ENCODE peak calls at places on chromosomes 16 and 17, in ten cellular contexts. One of them, this sample, is unnamed.

GRCh38 chr16:57941016-57941656 is 29.8 kb downstream of the CNGB1 start:
- DNase-seq in A549: no peak
- DNase-seq in breast epithelium: peak
- DNase-seq in ovary: no peak
- DNase-seq in uterus: no peak
- DNase-seq in IMR-90: no peak
- DNase-seq in prostate gland: peak
- DNase-seq in HCT116: no peak
- DNase-seq in Peyer's patch: no peak
- DNase-seq in sigmoid colon: no peak
- DNase-seq in this sample: no peak

GRCh38 chr16:70375636-70376611 is 29.2 kb downstream of the DDX19A start:
- DNase-seq in A549: no peak
- DNase-seq in breast epithelium: no peak
- DNase-seq in ovary: no peak
- DNase-seq in uterus: no peak
- DNase-seq in IMR-90: no peak
- DNase-seq in prostate gland: no peak
- DNase-seq in HCT116: no peak
- DNase-seq in Peyer's patch: no peak
- DNase-seq in sigmoid colon: no peak
- DNase-seq in this sample: no peak

GRCh38 chr16:88882358-88883030 is 16.0 kb upstream of the PABPN1L start:
- DNase-seq in A549: peak
- DNase-seq in breast epithelium: no peak
- DNase-seq in ovary: no peak
- DNase-seq in uterus: no peak
- DNase-seq in IMR-90: no peak
- DNase-seq in prostate gland: no peak
- DNase-seq in HCT116: peak
- DNase-seq in Peyer's patch: peak
- DNase-seq in sigmoid colon: no peak
- DNase-seq in this sample: no peak

GRCh38 chr16:5056347-5056746 is 9.4 kb downstream of the C16orf89 start:
- DNase-seq in A549: peak
- DNase-seq in breast epithelium: no peak
- DNase-seq in ovary: no peak
- DNase-seq in uterus: no peak
- DNase-seq in IMR-90: no peak
- DNase-seq in prostate gland: no peak
- DNase-seq in HCT116: peak
- DNase-seq in Peyer's patch: peak
- DNase-seq in sigmoid colon: no peak
- DNase-seq in this sample: no peak

GRCh38 chr17:66957951-66958579 is 6.4 kb upstream of the CACNG4 start:
- DNase-seq in A549: no peak
- DNase-seq in breast epithelium: peak
- DNase-seq in ovary: no peak
- DNase-seq in uterus: no peak
- DNase-seq in IMR-90: peak
- DNase-seq in prostate gland: peak
- DNase-seq in HCT116: no peak
- DNase-seq in Peyer's patch: no peak
- DNase-seq in sigmoid colon: no peak
- DNase-seq in this sample: no peak

GRCh38 chr17:45016237-45016636 is 35.2 kb downstream of the DCAKD start:
- DNase-seq in A549: no peak
- DNase-seq in breast epithelium: no peak
- DNase-seq in ovary: no peak
- DNase-seq in uterus: no peak
- DNase-seq in IMR-90: no peak
- DNase-seq in prostate gland: no peak
- DNase-seq in HCT116: no peak
- DNase-seq in Peyer's patch: no peak
- DNase-seq in sigmoid colon: no peak
- DNase-seq in this sample: no peak

GRCh38 chr17:36913132-36913531 is 24.1 kb upstream of the LHX1 start:
- DNase-seq in A549: no peak
- DNase-seq in breast epithelium: no peak
- DNase-seq in ovary: no peak
- DNase-seq in uterus: no peak
- DNase-seq in IMR-90: no peak
- DNase-seq in prostate gland: no peak
- DNase-seq in HCT116: no peak
- DNase-seq in Peyer's patch: no peak
- DNase-seq in sigmoid colon: no peak
- DNase-seq in this sample: no peak

GRCh38 chr17:58352843-58353719 is 1.1 kb upstream of the SUPT4H1 start:
- DNase-seq in A549: no peak
- DNase-seq in breast epithelium: no peak
- DNase-seq in ovary: peak
- DNase-seq in uterus: no peak
- DNase-seq in IMR-90: peak
- DNase-seq in prostate gland: peak
- DNase-seq in HCT116: no peak
- DNase-seq in Peyer's patch: peak
- DNase-seq in sigmoid colon: peak
- DNase-seq in this sample: no peak

GRCh38 chr17:76528528-76529223 is 8.8 kb downstream of the CYGB start:
- DNase-seq in A549: no peak
- DNase-seq in breast epithelium: no peak
- DNase-seq in ovary: peak
- DNase-seq in uterus: peak
- DNase-seq in IMR-90: peak
- DNase-seq in prostate gland: no peak
- DNase-seq in HCT116: no peak
- DNase-seq in Peyer's patch: peak
- DNase-seq in sigmoid colon: no peak
- DNase-seq in this sample: no peak

GRCh38 chr16:70160388-70160787 is 13.2 kb upstream of the CLEC18C start:
- DNase-seq in A549: no peak
- DNase-seq in breast epithelium: no peak
- DNase-seq in ovary: no peak
- DNase-seq in uterus: no peak
- DNase-seq in IMR-90: no peak
- DNase-seq in prostate gland: peak
- DNase-seq in HCT116: no peak
- DNase-seq in Peyer's patch: no peak
- DNase-seq in sigmoid colon: no peak
- DNase-seq in this sample: no peak

GRCh38 chr17:73262676-73263642 is 1.3 kb upstream of the CPSF4L start:
- DNase-seq in A549: no peak
- DNase-seq in breast epithelium: no peak
- DNase-seq in ovary: no peak
- DNase-seq in uterus: no peak
- DNase-seq in IMR-90: no peak
- DNase-seq in prostate gland: peak
- DNase-seq in HCT116: no peak
- DNase-seq in Peyer's patch: no peak
- DNase-seq in sigmoid colon: peak
- DNase-seq in this sample: no peak

GRCh38 chr17:79027925-79028491 is 4.0 kb downstream of the C1QTNF1 start:
- DNase-seq in A549: no peak
- DNase-seq in breast epithelium: peak
- DNase-seq in ovary: peak
- DNase-seq in uterus: peak
- DNase-seq in IMR-90: no peak
- DNase-seq in prostate gland: no peak
- DNase-seq in HCT116: no peak
- DNase-seq in Peyer's patch: no peak
- DNase-seq in sigmoid colon: peak
- DNase-seq in this sample: peak

GRCh38 chr17:79024901-79025737 is 1.1 kb downstream of the C1QTNF1 start:
- DNase-seq in A549: no peak
- DNase-seq in breast epithelium: peak
- DNase-seq in ovary: no peak
- DNase-seq in uterus: no peak
- DNase-seq in IMR-90: no peak
- DNase-seq in prostate gland: peak
- DNase-seq in HCT116: no peak
- DNase-seq in Peyer's patch: no peak
- DNase-seq in sigmoid colon: peak
- DNase-seq in this sample: no peak

GRCh38 chr17:79028496-79029326 is 4.7 kb downstream of the C1QTNF1 start:
- DNase-seq in A549: no peak
- DNase-seq in breast epithelium: peak
- DNase-seq in ovary: peak
- DNase-seq in uterus: peak
- DNase-seq in IMR-90: no peak
- DNase-seq in prostate gland: no peak
- DNase-seq in HCT116: no peak
- DNase-seq in Peyer's patch: no peak
- DNase-seq in sigmoid colon: peak
- DNase-seq in this sample: no peak

GRCh38 chr17:79027274-79027924 is 3.4 kb downstream of the C1QTNF1 start:
- DNase-seq in A549: no peak
- DNase-seq in breast epithelium: peak
- DNase-seq in ovary: peak
- DNase-seq in uterus: peak
- DNase-seq in IMR-90: no peak
- DNase-seq in prostate gland: no peak
- DNase-seq in HCT116: no peak
- DNase-seq in Peyer's patch: no peak
- DNase-seq in sigmoid colon: peak
- DNase-seq in this sample: no peak

GRCh38 chr17:79026345-79027273 is 2.6 kb downstream of the C1QTNF1 start:
- DNase-seq in A549: peak
- DNase-seq in breast epithelium: peak
- DNase-seq in ovary: peak
- DNase-seq in uterus: no peak
- DNase-seq in IMR-90: peak
- DNase-seq in prostate gland: no peak
- DNase-seq in HCT116: peak
- DNase-seq in Peyer's patch: no peak
- DNase-seq in sigmoid colon: peak
- DNase-seq in this sample: peak
- TF ChIP-seq POLR2A in A549: no peak
- TF ChIP-seq POLR2A in breast epithelium: no peak
- TF ChIP-seq POLR2A in ovary: no peak
- TF ChIP-seq POLR2A in uterus: peak
- TF ChIP-seq POLR2A in IMR-90: no peak
- TF ChIP-seq POLR2A in prostate gland: no peak
- TF ChIP-seq POLR2A in HCT116: no peak
- TF ChIP-seq POLR2A in Peyer's patch: no peak
- TF ChIP-seq POLR2A in sigmoid colon: no peak
- TF ChIP-seq POLR2A in this sample: no peak

GRCh38 chr17:65503557-65503956 is 57.9 kb downstream of the AXIN2 start:
- DNase-seq in A549: no peak
- DNase-seq in breast epithelium: no peak
- DNase-seq in ovary: no peak
- DNase-seq in uterus: no peak
- DNase-seq in IMR-90: no peak
- DNase-seq in prostate gland: no peak
- DNase-seq in HCT116: no peak
- DNase-seq in Peyer's patch: no peak
- DNase-seq in sigmoid colon: peak
- DNase-seq in this sample: no peak
- TF ChIP-seq POLR2A in A549: no peak
- TF ChIP-seq POLR2A in breast epithelium: no peak
- TF ChIP-seq POLR2A in ovary: no peak
- TF ChIP-seq POLR2A in uterus: no peak
- TF ChIP-seq POLR2A in IMR-90: no peak
- TF ChIP-seq POLR2A in prostate gland: no peak
- TF ChIP-seq POLR2A in HCT116: no peak
- TF ChIP-seq POLR2A in Peyer's patch: no peak
- TF ChIP-seq POLR2A in sigmoid colon: no peak
- TF ChIP-seq POLR2A in this sample: no peak

DNA sequence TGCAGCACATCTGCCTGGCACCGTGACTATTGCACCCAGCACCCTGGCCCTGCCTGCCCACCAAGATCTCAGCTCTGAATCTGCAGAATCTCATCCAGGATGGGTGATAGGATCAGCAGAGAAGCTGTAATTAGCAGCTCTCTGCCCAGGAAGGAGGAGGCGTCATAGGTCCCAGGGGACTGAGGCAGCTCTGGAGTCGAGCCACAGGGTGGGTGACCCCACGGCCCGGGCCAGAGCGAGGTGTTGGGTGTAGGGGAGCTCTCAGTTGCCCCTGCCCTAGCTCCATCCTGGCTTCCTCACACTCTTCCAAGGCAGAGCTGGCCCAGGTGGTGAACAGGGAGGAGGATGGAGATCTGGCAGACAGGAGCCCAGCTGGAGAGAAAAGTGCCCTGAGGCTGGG is 18.2 kb upstream of the FAM83G start:
- DNase-seq in A549: no peak
- DNase-seq in breast epithelium: no peak
- DNase-seq in ovary: peak
- DNase-seq in uterus: no peak
- DNase-seq in IMR-90: no peak
- DNase-seq in prostate gland: no peak
- DNase-seq in HCT116: no peak
- DNase-seq in Peyer's patch: no peak
- DNase-seq in sigmoid colon: no peak
- DNase-seq in this sample: no peak
- TF ChIP-seq POLR2A in A549: no peak
- TF ChIP-seq POLR2A in breast epithelium: no peak
- TF ChIP-seq POLR2A in ovary: no peak
- TF ChIP-seq POLR2A in uterus: no peak
- TF ChIP-seq POLR2A in IMR-90: no peak
- TF ChIP-seq POLR2A in prostate gland: no peak
- TF ChIP-seq POLR2A in HCT116: no peak
- TF ChIP-seq POLR2A in Peyer's patch: no peak
- TF ChIP-seq POLR2A in sigmoid colon: no peak
- TF ChIP-seq POLR2A in this sample: no peak

DNA sequence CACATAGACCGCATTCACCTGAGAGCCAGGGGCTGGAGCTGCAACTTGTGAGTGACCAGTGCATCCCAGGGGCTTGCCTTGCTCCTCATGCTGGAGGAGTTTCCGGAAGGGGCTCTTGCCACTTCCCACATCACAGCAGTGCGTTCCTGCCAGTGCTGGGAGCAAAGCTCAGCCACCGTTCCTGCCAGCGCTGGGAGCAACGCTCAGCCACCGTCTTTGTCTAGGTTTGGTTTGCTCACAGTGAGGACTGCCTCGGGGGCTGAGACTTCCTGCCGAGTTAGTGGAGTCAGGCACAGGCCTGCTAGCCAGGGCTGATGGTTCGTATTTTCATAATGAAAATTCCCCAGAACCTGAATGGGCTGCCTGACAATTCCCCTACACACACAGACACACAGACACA is 5.4 kb upstream of the CHRNE start:
- DNase-seq in A549: no peak
- DNase-seq in breast epithelium: no peak
- DNase-seq in ovary: no peak
- DNase-seq in uterus: no peak
- DNase-seq in IMR-90: no peak
- DNase-seq in prostate gland: no peak
- DNase-seq in HCT116: no peak
- DNase-seq in Peyer's patch: no peak
- DNase-seq in sigmoid colon: no peak
- DNase-seq in this sample: no peak
- TF ChIP-seq POLR2A in A549: no peak
- TF ChIP-seq POLR2A in breast epithelium: no peak
- TF ChIP-seq POLR2A in ovary: no peak
- TF ChIP-seq POLR2A in uterus: no peak
- TF ChIP-seq POLR2A in IMR-90: no peak
- TF ChIP-seq POLR2A in prostate gland: no peak
- TF ChIP-seq POLR2A in HCT116: no peak
- TF ChIP-seq POLR2A in Peyer's patch: no peak
- TF ChIP-seq POLR2A in sigmoid colon: no peak
- TF ChIP-seq POLR2A in this sample: no peak